ENCODE peak calls at places on chromosomes 6 and 20, in eight cellular contexts. O is ACHN; G is fibroblast of lung; B is G401; M is left kidney; Q is HCEC 1CT; V is stimulated activated CD4-positive, alpha-beta T cell treated with anti-CD3 and anti-CD28 coated beads, Interleukin-15, amount 100 ng/mL, for 24 hours; C is AG09319. U is an unnamed sample.
A peak's percentile ranks its signal among the peaks of the same experiment; 100 is the strongest.

GRCh38 chr20:44111712-44112335 is 75.2 kb downstream of the JPH2 start:
- DNase-seq in M (peak; percentile 45), Q (no peak), V (no peak), C (no peak), O (no peak), G (peak; percentile 51), B (no peak), U (peak; percentile 62)

GRCh38 chr6:163085861-163086562 is 328.5 kb upstream of the QKI start:
- DNase-seq in C (no peak), B (no peak), G (peak; percentile 9), M (peak; percentile 35), O (no peak), Q (no peak), V (no peak), U (no peak)

GRCh38 chr20:2805682-2806350 is 5.4 kb upstream of the CPXM1 start:
- DNase-seq in G (peak; percentile 39), B (no peak), Q (no peak), C (no peak), M (peak; percentile 94), V (no peak), O (no peak), U (peak; percentile 17)

GRCh38 chr20:41617059-41617921 is 887 bp downstream of the CHD6 start:
- DNase-seq in V (peak; percentile 48), G (peak; percentile 32), B (peak; percentile 32), Q (peak; percentile 23), O (peak; percentile 30), M (peak; percentile 73), C (no peak), U (peak; percentile 45)

GRCh38 chr6:169339731-169340314 is 86.2 kb upstream of the THBS2 start:
- DNase-seq in Q (no peak), B (no peak), C (no peak), V (no peak), M (no peak), G (no peak), O (no peak), U (no peak)

GRCh38 chr6:132411296-132411695 is 10.0 kb upstream of the MOXD1 start:
- DNase-seq in C (no peak), O (no peak), G (no peak), V (no peak), B (no peak), M (no peak), Q (no peak), U (no peak)

GRCh38 chr6:69846770-69847506 is 19.4 kb upstream of the COL19A1 start:
- DNase-seq in C (no peak), O (no peak), Q (no peak), V (no peak), M (no peak), G (no peak), B (no peak), U (no peak)

GRCh38 chr20:22921595-22922421 is 113.3 kb upstream of the SSTR4 start:
- DNase-seq in B (no peak), O (peak; percentile 4), M (no peak), Q (peak; percentile 28), C (peak; percentile 66), V (no peak), G (peak; percentile 60), U (peak; percentile 21)